ENCODE peak calls at places on chromosome 6, in four cellular contexts. J is left lung, W is endothelial cell, B is epithelial cell of prostate. U is an unnamed sample.

GRCh38 chr6:48486876-48487275 is 375.9 kb upstream of the PTCHD4 start:
- DNase-seq in J (no peak), B (no peak), W (no peak), U (no peak)

GRCh38 chr6:165984743-165985142 is 182.9 kb downstream of the TBXT start:
- DNase-seq in J (no peak), B (no peak), W (no peak), U (no peak)

GRCh38 chr6:169656626-169657610 is 44.9 kb downstream of the WDR27 start:
- DNase-seq in J (no peak), B (no peak), W (no peak), U (no peak)

GRCh38 chr6:169810066-169810989 is 58.9 kb downstream of the ERMARD start:
- DNase-seq in W (no peak), B (no peak), J (peak; percentile 20), U (no peak)

GRCh38 chr6:170444056-170444505 is 109.0 kb downstream of the PSMB1 start:
- DNase-seq in B (no peak), W (no peak), J (peak; percentile 55), U (no peak)

GRCh38 chr6:81750660-81751387 is 1.7 kb downstream of the TENT5A start:
- DNase-seq in J (no peak), B (no peak), W (no peak), U (no peak)

GRCh38 chr6:136646377-136646776 is 96.2 kb upstream of the MAP7 start:
- DNase-seq in B (no peak), J (no peak), W (no peak), U (no peak)

GRCh38 chr6:151553416-151554158 is 59.8 kb downstream of the CCDC170 start:
- DNase-seq in B (no peak), J (no peak), W (no peak), U (no peak)

GRCh38 chr6:53067799-53068442 is 2.7 kb downstream of the FBXO9 start:
- DNase-seq in J (no peak), B (no peak), W (no peak), U (peak; percentile 22)

GRCh38 chr6:169034523-169035167 is 219.0 kb downstream of the THBS2 start:
- DNase-seq in W (no peak), J (no peak), B (no peak), U (no peak)